ENCODE peak calls at places on chromosomes 11 and 22, in ten cellular contexts. J is Right ventricle myocardium superior; I is NCI-H460; B is amygdala; V is AG09319; U is nephron progenitor cell; L is kidney epithelial cell; H is naive thymus-derived CD8-positive, alpha-beta T cell; P is A549; N is cardiac fibroblast. O is an unnamed sample.

GRCh38 chr11:62033191-62034044 is 66.0 kb upstream of the FTH1 start:
- DNase-seq in P (no peak), J (no peak), V (no peak), B (no peak), L (no peak), N (peak), I (no peak), H (no peak), U (no peak), O (no peak)

GRCh38 chr11:69514771-69515170 is 33.3 kb downstream of the LINC01488 start:
- DNase-seq in U (no peak), B (no peak), I (no peak), L (no peak), H (no peak), V (no peak), P (no peak), N (no peak), J (no peak), O (no peak)

GRCh38 chr11:70720291-70720690 is 322.0 kb downstream of the CTTN start:
- DNase-seq in P (no peak), I (no peak), J (no peak), N (no peak), B (no peak), H (no peak), L (no peak), U (no peak), V (no peak), O (no peak)

GRCh38 chr22:19995611-19996339 is 20.8 kb downstream of the ARVCF start:
- DNase-seq in J (peak), V (no peak), I (no peak), P (no peak), U (no peak), B (no peak), H (no peak), N (peak), L (no peak), O (no peak)

GRCh38 chr22:31143537-31143936 is 3.2 kb upstream of the PLA2G3 start:
- DNase-seq in H (no peak), I (no peak), N (no peak), P (no peak), B (peak), U (no peak), J (no peak), V (no peak), L (no peak), O (no peak)

GRCh38 chr11:71499125-71499524 is 27.9 kb upstream of the KRTAP5-7 start:
- DNase-seq in J (no peak), N (no peak), V (no peak), H (no peak), P (no peak), U (no peak), L (no peak), B (no peak), I (no peak), O (no peak)

GRCh38 chr22:29342177-29342576 is 26.7 kb upstream of the RASL10A start:
- DNase-seq in B (no peak), H (no peak), I (no peak), P (no peak), L (no peak), J (no peak), U (no peak), N (no peak), V (no peak), O (no peak)

GRCh38 chr11:120702656-120703055 is 191.1 kb downstream of the GRIK4 start:
- DNase-seq in J (no peak), P (no peak), N (no peak), V (no peak), H (no peak), U (no peak), B (no peak), L (no peak), I (no peak), O (no peak)

GRCh38 chr11:14029971-14030531 is 67.5 kb downstream of the SPON1 start:
- DNase-seq in P (no peak), B (no peak), I (no peak), J (peak), H (no peak), V (peak), U (no peak), N (peak), L (peak), O (peak)

GRCh38 chr22:48796295-48797015 is 1031.2 kb downstream of the BRD1 start:
- DNase-seq in V (no peak), B (no peak), U (no peak), N (no peak), I (no peak), P (no peak), J (no peak), L (no peak), H (no peak), O (no peak)

GRCh38 chr22:45763236-45763624 is 91.6 kb downstream of the ATXN10 start:
- DNase-seq in L (no peak), I (no peak), N (no peak), V (no peak), B (no peak), J (no peak), U (no peak), P (no peak), H (no peak), O (no peak)

GRCh38 chr22:22684605-22685561 is 40.5 kb downstream of the GGTLC2 start:
- DNase-seq in V (peak), L (no peak), P (no peak), B (peak), U (peak), H (no peak), I (no peak), J (no peak), N (peak), O (peak)

GRCh38 chr22:22748297-22748743 is 103.9 kb downstream of the GGTLC2 start:
- DNase-seq in B (peak), J (no peak), N (peak), U (peak), I (peak), L (no peak), V (peak), P (no peak), H (no peak), O (no peak)

GRCh38 chr22:50526849-50527801 is 1.7 kb upstream of the SCO2 start:
- DNase-seq in I (no peak), V (no peak), L (no peak), N (peak), H (no peak), P (peak), U (no peak), B (no peak), J (peak), O (no peak)

GRCh38 chr22:50030315-50031188 is 18.0 kb upstream of the IL17REL start:
- DNase-seq in H (peak), N (peak), V (peak), J (peak), U (peak), I (peak), P (peak), L (peak), B (peak), O (peak)

GRCh38 chr22:11360632-11361031 is 4167.4 kb upstream of the OR11H1 start:
- DNase-seq in J (no peak), I (no peak), L (no peak), U (no peak), N (no peak), P (no peak), V (no peak), H (no peak), B (no peak), O (no peak)

GRCh38 chr11:64796047-64796756 is 6.8 kb downstream of the MAP4K2 start:
- DNase-seq in P (no peak), L (no peak), N (no peak), I (no peak), H (no peak), B (no peak), J (no peak), V (no peak), U (no peak), O (no peak)

GRCh38 chr11:15313862-15314261 is 199.1 kb downstream of the INSC start:
- DNase-seq in H (no peak), B (no peak), N (no peak), P (no peak), V (no peak), J (no peak), I (no peak), U (no peak), L (no peak), O (no peak)

GRCh38 chr11:64233913-64234839 is at the start of gene VEGFB:
- DNase-seq in B (peak), J (peak), N (no peak), L (no peak), P (no peak), V (no peak), I (no peak), U (peak), H (peak), O (no peak)

GRCh38 chr11:126546191-126546590 is 190.7 kb downstream of the ST3GAL4 start:
- DNase-seq in P (no peak), J (no peak), N (no peak), U (no peak), H (no peak), L (no peak), B (no peak), I (no peak), V (no peak), O (no peak)

GRCh38 chr11:61266602-61267001 is 25.6 kb downstream of the PGA5 start:
- DNase-seq in H (no peak), V (no peak), B (no peak), L (no peak), J (no peak), N (peak), U (no peak), I (no peak), P (no peak), O (peak)

GRCh38 chr11:120184946-120185677 is 25.7 kb upstream of the OAF start:
- DNase-seq in L (no peak), I (no peak), N (no peak), U (peak), H (no peak), P (no peak), B (no peak), V (no peak), J (peak), O (no peak)

GRCh38 chr11:94650756-94651155 is 83.6 kb downstream of the PIWIL4 start:
- DNase-seq in J (peak), L (no peak), B (peak), H (no peak), V (peak), P (no peak), U (no peak), I (no peak), N (peak), O (no peak)

GRCh38 chr22:20175597-20175900 is 24.7 kb upstream of the CCDC188 start:
- DNase-seq in P (no peak), N (no peak), B (no peak), U (no peak), V (peak), I (no peak), H (no peak), L (no peak), J (no peak), O (no peak)

GRCh38 chr11:12269104-12269441 is 108.3 kb upstream of the PARVA start:
- DNase-seq in J (no peak), U (no peak), V (no peak), I (no peak), P (no peak), B (no peak), N (peak), L (no peak), H (no peak), O (no peak)

GRCh38 chr11:117669062-117669461 is 128.0 kb downstream of the DSCAML1 start:
- DNase-seq in J (no peak), L (no peak), U (no peak), I (no peak), N (no peak), H (no peak), V (no peak), P (no peak), B (peak), O (no peak)

GRCh38 chr11:7499046-7499445 is 13.7 kb downstream of the OLFML1 start:
- DNase-seq in U (no peak), V (no peak), H (no peak), I (no peak), P (no peak), B (no peak), J (no peak), N (no peak), L (no peak), O (no peak)

GRCh38 chr22:48692734-48693376 is 1134.8 kb downstream of the BRD1 start:
- DNase-seq in U (peak), L (no peak), B (no peak), V (no peak), H (no peak), P (no peak), J (peak), N (no peak), I (no peak), O (no peak)

GRCh38 chr11:62545437-62546243 is 966 bp downstream of the AHNAK start:
- DNase-seq in L (peak), I (peak), N (peak), U (peak), J (peak), V (peak), P (peak), B (peak), H (peak), O (peak)

GRCh38 chr11:86594746-86595145 is 77.7 kb downstream of the ME3 start:
- DNase-seq in B (no peak), V (no peak), L (no peak), N (peak), J (no peak), H (no peak), P (no peak), I (no peak), U (no peak), O (no peak)